ENCODE peak calls at places on chromosomes 13 and 19, in four cellular contexts. B is activated CD4-positive, alpha-beta T cell treated with anti-CD3 and anti-CD28 coated beads for 36 hours; O is WERI-Rb-1; Z is AG04450. H is an unnamed sample.

GRCh38 chr19:32779082-32779481 is 59.5 kb downstream of the TDRD12 start:
- DNase-seq in B (no peak), O (no peak), Z (no peak), H (no peak)

GRCh38 chr19:2616741-2617392 is 85.6 kb downstream of the GNG7 start:
- DNase-seq in B (peak; percentile 78), O (no peak), Z (no peak), H (no peak)

GRCh38 chr13:65292488-65292901 is 1937.6 kb downstream of the PCDH9 start:
- DNase-seq in B (no peak), O (no peak), Z (peak; percentile 36), H (peak; percentile 77)

GRCh38 chr13:108962652-108963051 is 333.2 kb downstream of the MYO16 start:
- DNase-seq in B (no peak), O (no peak), Z (no peak), H (no peak)

GRCh38 chr13:36454962-36455361 is 22.7 kb downstream of the CCNA1 start:
- DNase-seq in B (no peak), O (no peak), Z (no peak), H (no peak)

GRCh38 chr19:21786931-21787330 is 19.6 kb upstream of the ZNF100 start:
- DNase-seq in B (no peak), O (no peak), Z (no peak), H (no peak)

GRCh38 chr19:38099966-38100365 is 124.1 kb downstream of the DPF1 start:
- DNase-seq in B (peak; percentile 25), O (no peak), Z (no peak), H (no peak)

GRCh38 chr19:49453013-49453756 is at the start of gene ALDH16A1:
- DNase-seq in B (peak; percentile 99), O (peak; percentile 98), Z (peak; percentile 95), H (peak; percentile 99)

GRCh38 chr19:1183543-1184172 is 9.6 kb upstream of the SBNO2 start:
- DNase-seq in B (no peak), O (no peak), Z (no peak), H (no peak)

GRCh38 chr19:33375760-33376159 is 2.3 kb downstream of the CEBPG start:
- DNase-seq in B (no peak), O (no peak), Z (no peak), H (no peak)

GRCh38 chr19:18726846-18727245 is 43.4 kb downstream of the CRTC1 start:
- DNase-seq in B (no peak), O (no peak), Z (no peak), H (no peak)

GRCh38 chr19:3108775-3109174 is 14.6 kb downstream of the GNA11 start:
- DNase-seq in B (peak; percentile 84), O (peak; percentile 74), Z (peak; percentile 18), H (peak; percentile 80)

GRCh38 chr13:85095887-85096286 is 703.3 kb downstream of the SLITRK6 start:
- DNase-seq in B (no peak), O (no peak), Z (no peak), H (peak; percentile 24)

GRCh38 chr13:39410089-39410901 is 192.7 kb downstream of the LHFPL6 start:
- DNase-seq in B (no peak), O (no peak), Z (no peak), H (no peak)

GRCh38 chr19:45645068-45645630 is 6.0 kb upstream of the EML2 start:
- DNase-seq in B (no peak), O (no peak), Z (no peak), H (no peak)

GRCh38 chr19:35116085-35116801 is 620 bp downstream of the FXYD3 start:
- DNase-seq in B (no peak), O (no peak), Z (no peak), H (no peak)

GRCh38 chr13:26474286-26474685 is 83.2 kb upstream of the WASF3 start:
- DNase-seq in B (no peak), O (peak; percentile 10), Z (no peak), H (no peak)

GRCh38 chr13:46062190-46062589 is 9.6 kb upstream of the ZC3H13 start:
- DNase-seq in B (no peak), O (no peak), Z (no peak), H (no peak)

GRCh38 chr19:33286899-33287298 is 15.4 kb downstream of the CEBPA start:
- DNase-seq in B (peak; percentile 32), O (no peak), Z (no peak), H (no peak)